ENCODE peak calls at places on chromosomes 6 and 20, in nine cellular contexts. F is NCI-H2029; P is RWPE1; M is type B pancreatic cell; S is H9; A is activated naive CD8-positive, alpha-beta T cell treated with anti-CD3 and anti-CD28 coated beads, Interleukin-2, amount 50 U/mL, for 24 hours; E is esophagus muscularis mucosa; C is NCI-H1417; V is GM04504. B is an unnamed sample.

GRCh38 chr20:37898301-37899104 is 4.4 kb upstream of the VSTM2L start:
- DNase-seq in E (no peak), M (no peak), V (no peak), C (no peak), S (no peak), A (no peak), P (no peak), F (no peak), B (no peak)

GRCh38 chr6:102660288-102660687 is 1266.8 kb downstream of the GRIK2 start:
- DNase-seq in F (no peak), A (no peak), S (no peak), P (no peak), M (no peak), V (no peak), E (no peak), C (no peak), B (no peak)

GRCh38 chr6:151067684-151068596 is 171.8 kb upstream of the AKAP12 start:
- DNase-seq in V (peak; percentile 87), E (peak; percentile 91), P (peak; percentile 68), A (no peak), S (no peak), C (no peak), F (no peak), M (no peak), B (peak; percentile 87)

GRCh38 chr6:103183831-103184411 is 1675.8 kb downstream of the HACE1 start:
- DNase-seq in E (no peak), F (no peak), C (no peak), A (no peak), S (peak; percentile 70), P (no peak), M (no peak), V (no peak), B (no peak)

GRCh38 chr6:132259070-132259469 is 142.2 kb downstream of the MOXD1 start:
- DNase-seq in C (no peak), M (no peak), F (no peak), V (no peak), A (no peak), E (no peak), S (no peak), P (no peak), B (no peak)

GRCh38 chr6:132300323-132300949 is 100.8 kb downstream of the MOXD1 start:
- DNase-seq in M (no peak), C (peak; percentile 75), P (peak; percentile 41), E (no peak), A (peak; percentile 13), V (no peak), S (peak; percentile 43), F (no peak), B (peak; percentile 28)

GRCh38 chr6:14089224-14089623 is 28.3 kb upstream of the CD83 start:
- DNase-seq in P (no peak), M (no peak), E (no peak), V (no peak), C (no peak), F (no peak), A (no peak), S (no peak), B (no peak)

GRCh38 chr20:45036044-45036755 is 64.7 kb downstream of the KCNS1 start:
- DNase-seq in C (no peak), S (no peak), F (no peak), A (peak; percentile 63), P (peak; percentile 69), V (no peak), E (no peak), M (no peak), B (no peak)

GRCh38 chr6:114339706-114340105 is 3.1 kb downstream of the HS3ST5 start:
- DNase-seq in S (no peak), M (no peak), E (no peak), P (no peak), F (no peak), V (no peak), A (no peak), C (no peak), B (no peak)

GRCh38 chr20:5222919-5223634 is 93.7 kb downstream of the PROKR2 start:
- DNase-seq in F (peak; percentile 21), P (peak; percentile 63), C (no peak), V (peak; percentile 40), M (no peak), E (no peak), A (peak; percentile 65), S (peak; percentile 57), B (peak; percentile 63)

GRCh38 chr6:167893416-167893815 is 66.7 kb downstream of the AFDN start:
- DNase-seq in P (peak; percentile 67), S (peak; percentile 42), C (no peak), F (no peak), M (no peak), A (no peak), E (no peak), V (no peak), B (no peak)

GRCh38 chr6:141925001-141925400 is 207.7 kb upstream of the GJE1 start:
- DNase-seq in C (no peak), F (no peak), V (no peak), P (no peak), A (no peak), S (no peak), E (no peak), M (no peak), B (no peak)

GRCh38 chr20:62922451-62922921 is 3.8 kb downstream of the DIDO1 start:
- DNase-seq in M (no peak), A (peak; percentile 40), F (peak; percentile 59), C (no peak), S (no peak), V (no peak), P (no peak), E (no peak), B (no peak)

GRCh38 chr6:51684038-51684437 is 403.4 kb downstream of the PKHD1 start:
- DNase-seq in F (no peak), P (no peak), S (no peak), V (no peak), E (no peak), M (no peak), C (no peak), A (no peak), B (no peak)

GRCh38 chr20:35845561-35845960 is 73.7 kb downstream of the PHF20 start:
- DNase-seq in P (no peak), E (no peak), F (no peak), C (no peak), V (no peak), A (no peak), M (no peak), S (no peak), B (peak; percentile 25)

GRCh38 chr6:84066536-84066935 is 33.0 kb downstream of the MRAP2 start:
- DNase-seq in A (no peak), E (no peak), M (no peak), P (no peak), S (no peak), C (no peak), F (no peak), V (no peak), B (no peak)

GRCh38 chr6:125787791-125788190 is 3.0 kb upstream of the NCOA7 start:
- DNase-seq in P (no peak), C (no peak), A (no peak), V (no peak), F (no peak), E (no peak), S (no peak), M (no peak), B (no peak)

GRCh38 chr20:47028487-47028886 is 133.8 kb downstream of the EYA2 start:
- DNase-seq in M (no peak), V (no peak), S (no peak), C (no peak), F (no peak), E (no peak), P (no peak), A (no peak), B (no peak)

GRCh38 chr6:4564746-4565145 is 211.5 kb upstream of the CDYL start:
- DNase-seq in M (no peak), S (peak; percentile 12), P (no peak), V (no peak), F (no peak), E (no peak), A (no peak), C (no peak), B (no peak)

GRCh38 chr6:109321752-109322151 is 60.5 kb downstream of the CD164 start:
- DNase-seq in C (no peak), V (no peak), S (no peak), A (no peak), M (no peak), P (no peak), F (peak; percentile 72), E (no peak), B (no peak)

B was measured in amniotic stem cell.